ENCODE peak calls at places on chromosomes 6 and 20, in nine cellular contexts. A is neuronal stem cell; O is stimulated activated CD4-positive, alpha-beta T cell treated with anti-CD3 and anti-CD28 coated beads, Interleukin-2, amount 100 ng/mL, for 48 hours; J is HEK293T; Z is kidney tubule cell; H is GM23248; B is NCI-H2081; S is activated T-helper 1 cell treated with anti-CD3 and anti-CD28 coated beads, Interleukin-12 subunit alpha, Interleukin-12 subunit beta, Interleukin-2, Interleukin-4 antibody, amounts not matched to agents 30 ng/mL and 10 ng/mL and 1 ng/mL, durations not matched to agents 14 hours and 24 hours and 36 hours; T is AG09309. C is an unnamed sample.

GRCh38 chr6:132964868-132965382 is 150.6 kb downstream of the RPS12 start:
- DNase-seq in Z (no peak), H (no peak), J (no peak), T (no peak), O (no peak), A (no peak), B (peak), S (no peak), C (no peak)

GRCh38 chr6:83511901-83512681 is at the start of gene PRSS35:
- DNase-seq in H (peak), B (no peak), A (peak), S (no peak), T (no peak), Z (peak), O (peak), J (peak), C (peak)

GRCh38 chr6:25652007-25652515 is at the start of gene SCGN:
- DNase-seq in S (peak), J (peak), B (peak), Z (peak), O (peak), H (peak), T (no peak), A (peak), C (peak)

GRCh38 chr20:62583424-62583920 is 58.8 kb upstream of the SLCO4A1 start:
- DNase-seq in S (no peak), T (no peak), O (no peak), H (peak), J (no peak), B (no peak), A (no peak), Z (no peak), C (no peak)

GRCh38 chr6:168242111-168242510 is 77.5 kb downstream of the DACT2 start:
- DNase-seq in B (no peak), J (no peak), A (no peak), S (no peak), O (no peak), H (no peak), T (no peak), Z (no peak), C (no peak)

GRCh38 chr6:169618526-169619490 is 83.0 kb downstream of the WDR27 start:
- DNase-seq in B (no peak), S (no peak), J (no peak), Z (peak), H (peak), O (no peak), T (peak), A (no peak), C (no peak)

GRCh38 chr6:12071064-12071615 is 59.0 kb downstream of the HIVEP1 start:
- DNase-seq in T (no peak), O (no peak), A (no peak), J (no peak), S (no peak), B (no peak), Z (no peak), H (no peak), C (no peak)

GRCh38 chr6:40759259-40759658 is 172.1 kb upstream of the LRFN2 start:
- DNase-seq in O (no peak), Z (no peak), H (no peak), B (no peak), S (no peak), J (no peak), A (no peak), T (no peak), C (no peak)

GRCh38 chr20:12575352-12576095 is 433.2 kb upstream of the SPTLC3 start:
- DNase-seq in B (no peak), J (no peak), Z (no peak), O (no peak), S (no peak), T (no peak), H (no peak), A (no peak), C (no peak)

GRCh38 chr20:38973546-38974120 is 11.5 kb downstream of the DHX35 start:
- DNase-seq in B (no peak), T (no peak), O (no peak), S (no peak), J (no peak), A (no peak), Z (peak), H (peak), C (no peak)

GRCh38 chr6:119348308-119349040 is 1.1 kb downstream of the MAN1A1 start:
- DNase-seq in A (peak), J (peak), Z (peak), B (no peak), S (peak), O (peak), H (peak), T (no peak), C (no peak)

GRCh38 chr6:90184334-90185298 is 112.0 kb downstream of the BACH2 start:
- DNase-seq in A (no peak), J (no peak), Z (peak), O (no peak), S (no peak), B (no peak), T (no peak), H (no peak), C (no peak)

C was measured in HL-60.